ENCODE peak calls at places on chromosomes 3 and 15, in eight cellular contexts. S is SK-N-SH, K is transverse colon, G is lower leg skin, Q is Calu3, W is neural crest cell, O is HepG2, X is A549. Y is an unnamed sample.

GRCh38 chr3:14448756-14449728 is 46.6 kb downstream of the SLC6A6 start:
- DNase-seq in W (no peak), K (no peak), G (no peak), S (no peak), O (no peak), Q (no peak), X (no peak), Y (no peak)

GRCh38 chr3:165518346-165518745 is 318.9 kb downstream of the BCHE start:
- DNase-seq in G (no peak), S (no peak), Q (no peak), W (no peak), X (no peak), K (no peak), O (no peak), Y (no peak)

GRCh38 chr15:80437492-80437891 is 33.3 kb downstream of the ARNT2 start:
- DNase-seq in X (no peak), W (no peak), Q (no peak), K (no peak), O (no peak), S (no peak), G (no peak), Y (no peak)

GRCh38 chr3:174191380-174191779 is 667.8 kb upstream of the NAALADL2 start:
- DNase-seq in G (no peak), O (no peak), S (no peak), X (no peak), W (no peak), Q (no peak), K (no peak), Y (no peak)

GRCh38 chr3:61903931-61904657 is 342.7 kb downstream of the PTPRG start:
- DNase-seq in Q (no peak), K (no peak), X (no peak), G (peak), W (no peak), O (no peak), S (no peak), Y (peak)

GRCh38 chr15:60764408-60764963 is 285.5 kb upstream of the ICE2 start:
- DNase-seq in O (no peak), S (no peak), Q (no peak), G (no peak), W (no peak), X (no peak), K (no peak), Y (no peak)

GRCh38 chr3:18188491-18188890 is 236.6 kb downstream of the SATB1 start:
- DNase-seq in O (no peak), Q (no peak), S (no peak), W (no peak), X (no peak), G (no peak), K (no peak), Y (no peak)

GRCh38 chr3:187565701-187566100 is 104.5 kb downstream of the SST start:
- DNase-seq in G (no peak), O (no peak), S (no peak), W (no peak), Q (no peak), X (no peak), K (no peak), Y (no peak)

GRCh38 chr3:9600597-9600996 is 47.0 kb upstream of the LHFPL4 start:
- DNase-seq in K (peak), Q (peak), O (no peak), W (no peak), G (no peak), X (peak), S (peak), Y (no peak)

GRCh38 chr3:44906997-44907396 is 32.6 kb downstream of the TGM4 start:
- DNase-seq in W (no peak), K (no peak), G (no peak), Q (no peak), X (no peak), S (no peak), O (no peak), Y (no peak)

GRCh38 chr15:81400640-81401236 is 26.7 kb upstream of the TMC3 start:
- DNase-seq in K (no peak), O (peak), S (peak), W (peak), G (no peak), Q (peak), X (peak), Y (no peak)

GRCh38 chr15:83284563-83285283 is at the start of gene BNC1:
- DNase-seq in G (no peak), K (no peak), S (no peak), X (no peak), O (no peak), W (peak), Q (no peak), Y (no peak)

GRCh38 chr3:10556312-10556711 is 50.9 kb upstream of the ATP2B2 start:
- DNase-seq in K (no peak), W (no peak), G (no peak), X (no peak), Q (no peak), S (no peak), O (no peak), Y (no peak)

GRCh38 chr3:12299026-12299425 is 10.2 kb downstream of the PPARG start:
- DNase-seq in W (no peak), K (no peak), O (no peak), S (no peak), G (no peak), Q (no peak), X (no peak), Y (no peak)

GRCh38 chr3:171459942-171460225 is 321 bp downstream of the TNIK start:
- DNase-seq in G (no peak), K (no peak), O (no peak), S (no peak), Q (no peak), X (no peak), W (no peak), Y (no peak)

GRCh38 chr15:58770519-58770856 is 614 bp upstream of the MINDY2 start:
- DNase-seq in X (no peak), Q (no peak), O (no peak), K (peak), W (no peak), G (no peak), S (no peak), Y (peak)

GRCh38 chr15:63322541-63322940 is 45.1 kb downstream of the APH1B start:
- DNase-seq in K (peak), S (peak), G (no peak), Q (no peak), X (no peak), W (no peak), O (no peak), Y (no peak)

GRCh38 chr3:43207628-43208085 is 78.7 kb upstream of the SNRK start:
- DNase-seq in O (no peak), G (no peak), K (no peak), S (no peak), Q (peak), X (no peak), W (no peak), Y (no peak)

GRCh38 chr3:113251817-113252216 is 40.5 kb downstream of the BOC start:
- DNase-seq in S (no peak), O (no peak), K (no peak), X (no peak), W (no peak), Q (no peak), G (no peak), Y (no peak)

GRCh38 chr3:129827765-129828164 is 65.7 kb downstream of the TMCC1 start:
- DNase-seq in K (peak), S (no peak), X (no peak), G (no peak), O (no peak), Q (no peak), W (no peak), Y (no peak)

GRCh38 chr15:101295607-101296225 is 668 bp upstream of the SNRPA1 start:
- DNase-seq in G (no peak), S (no peak), O (no peak), K (peak), W (no peak), X (no peak), Q (no peak), Y (no peak)

GRCh38 chr3:153350420-153350819 is 188.4 kb downstream of the RAP2B start:
- DNase-seq in O (peak), S (no peak), W (no peak), K (no peak), Q (no peak), G (no peak), X (no peak), Y (no peak)

GRCh38 chr15:66777596-66778313 is 75.7 kb downstream of the SMAD6 start:
- DNase-seq in X (no peak), O (no peak), W (no peak), S (no peak), K (no peak), G (no peak), Q (no peak), Y (no peak)

GRCh38 chr15:77622212-77622941 is 10.3 kb downstream of the LINGO1 start:
- DNase-seq in X (no peak), W (no peak), K (no peak), Q (no peak), O (no peak), G (no peak), S (peak), Y (no peak)

GRCh38 chr15:98009967-98010366 is 49.5 kb downstream of the ARRDC4 start:
- DNase-seq in K (no peak), S (no peak), Q (no peak), G (no peak), O (no peak), W (no peak), X (no peak), Y (no peak)

GRCh38 chr3:139561959-139562676 is 22.6 kb upstream of the RBP1 start:
- DNase-seq in G (no peak), O (peak), K (peak), X (peak), Q (peak), W (peak), S (peak), Y (peak)

GRCh38 chr3:37963635-37964034 is 27.0 kb upstream of the VILL start:
- DNase-seq in W (no peak), S (no peak), O (no peak), X (no peak), Q (no peak), G (no peak), K (no peak), Y (no peak)

GRCh38 chr3:45054196-45054857 is 28.2 kb downstream of the CLEC3B start:
- DNase-seq in G (peak), S (no peak), K (no peak), Q (no peak), X (peak), W (no peak), O (no peak), Y (peak)

GRCh38 chr3:47583320-47584075 is 4.8 kb upstream of the CSPG5 start:
- DNase-seq in X (no peak), S (no peak), K (no peak), Q (no peak), O (no peak), W (no peak), G (no peak), Y (no peak)

GRCh38 chr3:41239587-41239986 is 40.3 kb downstream of the CTNNB1 start:
- DNase-seq in G (no peak), Q (no peak), S (no peak), O (no peak), K (no peak), W (no peak), X (no peak), Y (no peak)

GRCh38 chr3:72738752-72739520 is 109.3 kb downstream of the SHQ1 start:
- DNase-seq in Q (peak), S (peak), X (peak), O (no peak), K (peak), W (peak), G (no peak), Y (no peak)

GRCh38 chr3:50246517-50246954 is 10.5 kb downstream of the GNAI2 start:
- DNase-seq in W (no peak), G (peak), K (peak), S (peak), Q (no peak), O (no peak), X (peak), Y (no peak)
- TF ChIP-seq CTCF in W (peak), G (no peak), K (no peak), S (no peak), Q (no peak), O (no peak), X (peak), Y (no peak)

GRCh38 chr3:101848754-101849713 is at the start of gene NFKBIZ:
- DNase-seq in O (peak), K (peak), Q (peak), X (peak), W (peak), S (peak), G (peak), Y (peak)

GRCh38 chr3:101850327-101851048 is 1.2 kb downstream of the NFKBIZ start:
- DNase-seq in X (no peak), K (no peak), S (peak), G (no peak), W (no peak), O (no peak), Q (no peak), Y (no peak)

GRCh38 chr3:101851072-101851471 is 1.8 kb downstream of the NFKBIZ start:
- DNase-seq in G (no peak), Q (no peak), K (no peak), X (no peak), S (no peak), W (no peak), O (no peak), Y (no peak)

GRCh38 chr3:101848326-101848725 is 988 bp upstream of the NFKBIZ start:
- DNase-seq in W (no peak), O (peak), S (no peak), K (no peak), Q (no peak), X (no peak), G (no peak), Y (no peak)

GRCh38 chr3:101849714-101850326 is 506 bp downstream of the NFKBIZ start:
- DNase-seq in X (peak), W (no peak), K (peak), O (no peak), G (peak), S (peak), Q (no peak), Y (no peak)
- TF ChIP-seq CTCF in X (peak), W (peak), K (no peak), O (peak), G (no peak), S (no peak), Q (no peak), Y (peak)

GRCh38 chr15:25810154-25810553 is 53.0 kb downstream of the ATP10A start:
- DNase-seq in Q (no peak), G (no peak), K (no peak), X (no peak), W (no peak), S (no peak), O (no peak), Y (no peak)
- TF ChIP-seq CTCF in Q (no peak), G (no peak), K (no peak), X (no peak), W (no peak), S (no peak), O (no peak), Y (no peak)

DNA sequence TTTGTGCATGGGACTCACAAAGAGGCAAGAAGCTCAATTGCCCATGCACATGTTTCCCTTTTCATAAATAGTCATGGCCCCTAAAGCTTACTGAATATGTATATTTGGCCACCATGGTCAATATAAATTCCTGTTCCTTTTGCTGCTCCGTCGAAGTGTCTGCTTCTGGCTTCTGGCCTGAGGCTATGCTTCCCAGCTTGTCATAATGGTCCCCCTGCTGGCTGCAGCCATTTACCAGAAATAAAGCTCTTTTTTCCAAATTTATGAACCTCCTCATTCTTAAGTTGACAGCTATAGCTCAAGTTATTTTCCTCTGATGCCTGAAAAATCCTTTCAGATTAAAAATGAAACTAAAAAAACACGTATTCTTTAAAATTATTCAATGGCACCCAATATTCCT is 602.1 kb downstream of the VGLL3 start:
- DNase-seq in Q (peak), O (peak), W (peak), X (peak), G (no peak), S (peak), K (no peak), Y (no peak)
- TF ChIP-seq CTCF in Q (peak), O (peak), W (peak), X (no peak), G (no peak), S (peak), K (no peak), Y (peak)

DNA sequence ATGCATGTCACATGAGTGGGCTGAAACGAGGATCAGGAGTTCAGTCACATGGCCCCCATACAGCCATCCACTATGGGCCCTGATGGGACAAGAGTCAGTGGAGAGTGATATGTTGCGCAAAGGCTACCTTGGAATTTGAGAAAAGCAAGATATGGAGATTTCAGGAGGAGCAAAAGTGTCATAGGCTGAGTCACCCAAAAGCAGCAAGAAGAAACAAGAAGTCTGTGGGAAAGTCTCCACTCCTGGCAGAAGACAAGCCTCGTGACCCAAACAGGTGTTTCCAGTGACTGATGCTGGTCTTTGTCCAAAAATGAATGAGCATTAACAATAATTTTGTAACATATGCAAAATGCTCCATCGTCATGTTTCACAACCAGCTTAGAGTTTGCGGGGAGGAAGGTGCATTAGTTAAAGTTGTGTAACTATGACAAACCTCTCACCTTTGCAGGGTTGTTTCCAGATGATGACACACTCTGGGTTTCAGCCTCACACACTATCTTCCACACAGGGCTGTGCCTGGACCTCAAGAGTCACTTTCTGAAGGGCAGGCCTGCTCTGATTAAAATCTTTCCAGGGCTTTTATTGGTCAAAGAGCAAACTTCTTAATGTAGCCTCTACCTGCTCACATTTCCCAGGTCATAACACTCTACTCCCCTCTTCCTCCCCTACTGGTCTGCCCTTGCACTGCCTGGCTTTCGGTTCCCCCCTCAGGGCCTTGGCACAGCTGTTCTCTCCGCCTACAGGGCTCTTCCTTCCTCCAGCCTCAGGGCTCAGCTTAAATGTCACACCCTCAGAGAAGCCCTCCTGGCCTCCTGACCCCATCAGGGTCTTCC is 3.9 kb upstream of the DNASE1L3 start:
- DNase-seq in S (no peak), W (no peak), X (peak), G (peak), O (no peak), Q (no peak), K (peak), Y (peak)
- TF ChIP-seq CTCF in S (no peak), W (no peak), X (no peak), G (no peak), O (no peak), Q (no peak), K (no peak), Y (no peak)

DNA sequence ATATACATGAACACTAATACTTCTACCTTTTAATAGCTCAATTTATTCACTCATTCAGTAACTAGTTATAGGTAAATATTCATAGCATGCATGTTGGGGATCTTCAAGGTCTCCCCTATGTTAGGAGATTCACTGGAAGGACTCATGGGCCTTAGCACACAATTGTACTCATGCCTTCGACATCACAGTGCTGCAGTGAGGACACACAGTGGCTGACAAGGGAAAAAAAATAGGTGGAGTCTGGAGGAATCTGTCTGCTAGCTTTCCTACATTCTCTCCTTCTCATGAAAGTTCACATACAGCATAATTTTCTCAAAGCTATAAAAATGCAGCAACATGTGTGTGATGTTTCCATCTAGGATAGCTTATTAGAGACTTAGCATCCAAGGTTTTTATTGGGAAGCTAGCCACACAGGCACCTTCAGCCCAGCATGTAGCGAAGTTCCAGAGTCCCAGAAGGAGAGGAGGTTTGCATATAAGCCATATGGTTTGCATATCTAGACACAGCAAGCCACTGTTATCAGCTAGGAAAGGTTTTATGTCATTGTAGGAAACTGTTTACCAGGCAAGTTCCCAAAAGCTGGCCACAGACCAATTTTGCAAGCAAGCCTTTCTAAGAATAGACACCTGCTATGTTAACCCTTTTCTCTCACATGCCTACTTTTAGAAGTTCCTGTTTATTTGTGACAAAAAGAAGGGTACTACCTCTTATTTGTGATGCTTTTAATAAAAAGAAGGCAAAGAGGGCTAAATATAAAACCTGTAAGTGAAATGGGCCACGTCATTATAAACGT is 46.4 kb downstream of the MORC1 start:
- DNase-seq in W (no peak), X (peak), K (no peak), Q (no peak), S (no peak), G (no peak), O (no peak), Y (no peak)
- TF ChIP-seq CTCF in W (no peak), X (no peak), K (no peak), Q (no peak), S (no peak), G (no peak), O (no peak), Y (peak)

GRCh38 chr15:69045810-69046209 is 31.3 kb downstream of the NOX5 start:
- DNase-seq in K (no peak), Q (no peak), O (peak), X (peak), W (peak), S (no peak), G (no peak), Y (no peak)
- TF ChIP-seq CTCF in K (no peak), Q (no peak), O (peak), X (no peak), W (no peak), S (no peak), G (no peak), Y (no peak)

DNA sequence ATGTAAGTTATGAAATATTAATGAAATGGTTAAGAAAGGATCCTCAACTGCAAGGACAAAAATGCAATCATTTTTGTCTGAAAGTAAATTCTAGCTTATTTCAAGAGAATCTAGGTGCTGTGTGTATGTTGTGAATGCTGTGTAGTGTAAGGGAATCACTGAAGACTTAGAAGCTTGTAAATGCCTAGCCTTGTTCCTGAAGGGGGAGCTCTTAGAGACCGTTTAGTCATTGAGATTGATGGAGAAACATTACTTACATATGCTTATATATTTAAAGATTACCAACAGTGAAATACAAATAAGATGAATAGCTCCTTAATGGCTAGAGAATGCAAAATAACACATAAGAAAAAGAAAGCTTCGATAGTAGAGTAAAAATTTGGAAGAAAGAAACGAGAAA is 67.9 kb downstream of the CNTN4 start:
- DNase-seq in S (peak), X (peak), O (no peak), K (no peak), W (no peak), Q (no peak), G (no peak), Y (no peak)
- TF ChIP-seq CTCF in S (no peak), X (no peak), O (no peak), K (no peak), W (peak), Q (no peak), G (no peak), Y (peak)

GRCh38 chr3:111859061-111859973 is at the start of gene PHLDB2:
- DNase-seq in S (peak), G (peak), X (peak), Q (peak), O (peak), W (peak), K (peak), Y (no peak)
- TF ChIP-seq CTCF in S (no peak), G (no peak), X (no peak), Q (no peak), O (peak), W (no peak), K (no peak), Y (no peak)

Y was measured in LNCaP clone FGC.